ENCODE peak calls at places on chromosomes 12 and 14, in six cellular contexts. P is tibial nerve, K is cardiac muscle cell, L is OCI-LY7, T is keratinocyte, I is pancreas. O is an unnamed sample. For H3K4me1 and H3K36me3, the result is how much of the 10 kb centered on the place peaks cover.

GRCh38 chr12:129771238-129771637 is 132.6 kb downstream of the TMEM132D start:
- DNase-seq in P (no peak), K (no peak), L (no peak), T (no peak), I (no peak), O (no peak)

GRCh38 chr12:101698782-101699347 is 1.4 kb downstream of the CHPT1 start:
- DNase-seq in P (no peak), K (peak), L (peak), T (no peak), I (no peak), O (no peak)

GRCh38 chr12:122366685-122367475 is 55.6 kb downstream of the CLIP1 start:
- DNase-seq in P (peak), K (peak), L (no peak), T (peak), I (no peak), O (no peak)

GRCh38 chr14:41380017-41380416 is 226.7 kb upstream of the LRFN5 start:
- DNase-seq in P (no peak), K (no peak), L (no peak), T (no peak), I (no peak), O (no peak)

GRCh38 chr12:117165342-117165741 is 24.9 kb downstream of the FBXO21 start:
- DNase-seq in P (no peak), K (no peak), L (no peak), T (no peak), I (peak), O (no peak)

GRCh38 chr14:26204362-26204953 is 393.4 kb downstream of the NOVA1 start:
- DNase-seq in P (no peak), K (peak), L (no peak), T (no peak), I (no peak), O (no peak)

GRCh38 chr14:57847096-57847495 is 18.8 kb downstream of the SLC35F4 start:
- DNase-seq in P (no peak), K (no peak), L (no peak), T (no peak), I (no peak), O (no peak)

GRCh38 chr12:7709969-7710368 is 1.3 kb upstream of the DPPA3 start:
- DNase-seq in P (no peak), K (no peak), L (no peak), T (no peak), I (no peak), O (no peak)

GRCh38 chr12:53990311-53991076 is 5.5 kb downstream of the HOXC10 start:
- DNase-seq in P (no peak), K (no peak), L (no peak), T (no peak), I (no peak), O (no peak)

GRCh38 chr12:3336606-3337311 is 154.2 kb upstream of the PRMT8 start:
- DNase-seq in P (peak), K (peak), L (no peak), T (no peak), I (no peak), O (no peak)

GRCh38 chr12:80670214-80670613 is 37.2 kb upstream of the MYF6 start:
- DNase-seq in P (no peak), K (no peak), L (no peak), T (no peak), I (no peak), O (no peak)

GRCh38 chr12:80313184-80313583 is 130.9 kb upstream of the PTPRQ start:
- DNase-seq in P (no peak), K (peak), L (no peak), T (no peak), I (no peak), O (no peak)

GRCh38 chr14:96297000-96297399 is 41.0 kb downstream of the BDKRB1 start:
- DNase-seq in P (no peak), K (peak), L (peak), T (no peak), I (no peak), O (no peak)

GRCh38 chr12:70321182-70321581 is 44.9 kb upstream of the KCNMB4 start:
- DNase-seq in P (no peak), K (no peak), L (no peak), T (no peak), I (no peak), O (no peak)

GRCh38 chr12:132429932-132430643 is 59.9 kb upstream of the FBRSL1 start:
- DNase-seq in P (no peak), K (no peak), L (peak), T (peak), I (peak), O (no peak)

GRCh38 chr14:101462726-101463565 is 98.3 kb upstream of the DIO3 start:
- DNase-seq in P (no peak), K (no peak), L (no peak), T (no peak), I (no peak), O (no peak)

GRCh38 chr12:32264995-32265394 is 134.4 kb upstream of the FGD4 start:
- DNase-seq in P (no peak), K (peak), L (peak), T (no peak), I (no peak), O (no peak)

GRCh38 chr14:60651936-60652673 is 2.8 kb upstream of the SIX1 start:
- DNase-seq in P (no peak), K (no peak), L (no peak), T (no peak), I (no peak), O (no peak)

GRCh38 chr14:67440513-67440912 is 28.5 kb upstream of the PLEK2 start:
- DNase-seq in P (no peak), K (no peak), L (no peak), T (no peak), I (no peak), O (no peak)

GRCh38 chr14:31070431-31070830 is 44.3 kb upstream of the STRN3 start:
- DNase-seq in P (no peak), K (peak), L (no peak), T (no peak), I (no peak), O (no peak)

GRCh38 chr12:45065125-45065626 is 14.3 kb upstream of the DBX2 start:
- DNase-seq in P (no peak), K (no peak), L (no peak), T (no peak), I (no peak), O (no peak)

GRCh38 chr12:95605875-95606274 is 54.6 kb upstream of the USP44 start:
- DNase-seq in P (no peak), K (no peak), L (no peak), T (no peak), I (no peak), O (no peak)

GRCh38 chr14:105647784-105648608 is 121.6 kb downstream of the TMEM121 start:
- DNase-seq in P (no peak), K (no peak), L (no peak), T (no peak), I (no peak), O (no peak)

GRCh38 chr12:10160659-10161386 is 11.1 kb downstream of the OLR1 start:
- DNase-seq in P (no peak), K (no peak), L (no peak), T (no peak), I (no peak), O (no peak)

GRCh38 chr12:99911076-99911475 is 73.7 kb downstream of the ANKS1B start:
- DNase-seq in P (no peak), K (peak), L (no peak), T (no peak), I (no peak), O (peak)

GRCh38 chr12:114860969-114861368 is 177.0 kb upstream of the TBX3 start:
- DNase-seq in P (no peak), K (no peak), L (no peak), T (no peak), I (no peak), O (no peak)

GRCh38 chr12:52207895-52208294 is 16.1 kb upstream of the KRT80 start:
- DNase-seq in P (peak), K (peak), L (no peak), T (no peak), I (peak), O (peak)

GRCh38 chr12:64088431-64089349 is 133.4 kb downstream of the KICS2 start:
- DNase-seq in P (peak), K (peak), L (no peak), T (peak), I (peak), O (no peak)

GRCh38 chr14:65225299-65226159 is 123.2 kb upstream of the MAX start:
- DNase-seq in P (no peak), K (no peak), L (no peak), T (no peak), I (peak), O (no peak)

GRCh38 chr14:75333523-75334190 is 55.0 kb downstream of the FOS start:
- DNase-seq in P (no peak), K (no peak), L (no peak), T (no peak), I (no peak), O (no peak)

GRCh38 chr14:76268700-76269099 is 107.2 kb upstream of the ESRRB start:
- DNase-seq in P (no peak), K (no peak), L (no peak), T (no peak), I (no peak), O (no peak)

GRCh38 chr14:100117647-100118376 is 41.6 kb downstream of the DEGS2 start:
- DNase-seq in P (no peak), K (no peak), L (peak), T (no peak), I (no peak), O (no peak)

GRCh38 chr14:51604078-51604477 is 47.6 kb upstream of the FRMD6 start:
- DNase-seq in P (no peak), K (peak), L (no peak), T (no peak), I (no peak), O (no peak)
- H3K4me1 ChIP-seq in P (under half), K (under half), L (under half), T (under half), I (under half), O (under half)

GRCh38 chr12:110335481-110336045 is 54.5 kb downstream of the ATP2A2 start:
- DNase-seq in P (no peak), K (no peak), L (no peak), T (no peak), I (no peak), O (no peak)

GRCh38 chr12:110329710-110330109 is 48.7 kb downstream of the ATP2A2 start:
- DNase-seq in P (no peak), K (no peak), L (no peak), T (no peak), I (no peak), O (no peak)

GRCh38 chr12:110333201-110333600 is 52.2 kb downstream of the ATP2A2 start:
- DNase-seq in P (no peak), K (no peak), L (no peak), T (no peak), I (no peak), O (no peak)

GRCh38 chr12:110330544-110330943 is 49.5 kb downstream of the ATP2A2 start:
- DNase-seq in P (no peak), K (peak), L (no peak), T (no peak), I (no peak), O (no peak)

GRCh38 chr12:110330124-110330523 is 49.1 kb downstream of the ATP2A2 start:
- DNase-seq in P (no peak), K (no peak), L (no peak), T (no peak), I (no peak), O (no peak)
- H3K36me3 ChIP-seq in P (under half), K (half or more), L (half or more), T (half or more), I (under half), O (under half)

GRCh38 chr12:88921434-88921833 is 341.2 kb upstream of the KITLG start:
- DNase-seq in P (no peak), K (no peak), L (no peak), T (no peak), I (no peak), O (no peak)

GRCh38 chr12:88924162-88924561 is 343.9 kb upstream of the KITLG start:
- DNase-seq in P (no peak), K (no peak), L (no peak), T (no peak), I (no peak), O (no peak)

GRCh38 chr12:88923631-88924030 is 343.4 kb upstream of the KITLG start:
- DNase-seq in P (no peak), K (no peak), L (no peak), T (no peak), I (no peak), O (no peak)

GRCh38 chr12:88921890-88922532 is 341.7 kb upstream of the KITLG start:
- DNase-seq in P (no peak), K (no peak), L (no peak), T (no peak), I (no peak), O (no peak)

DNA sequence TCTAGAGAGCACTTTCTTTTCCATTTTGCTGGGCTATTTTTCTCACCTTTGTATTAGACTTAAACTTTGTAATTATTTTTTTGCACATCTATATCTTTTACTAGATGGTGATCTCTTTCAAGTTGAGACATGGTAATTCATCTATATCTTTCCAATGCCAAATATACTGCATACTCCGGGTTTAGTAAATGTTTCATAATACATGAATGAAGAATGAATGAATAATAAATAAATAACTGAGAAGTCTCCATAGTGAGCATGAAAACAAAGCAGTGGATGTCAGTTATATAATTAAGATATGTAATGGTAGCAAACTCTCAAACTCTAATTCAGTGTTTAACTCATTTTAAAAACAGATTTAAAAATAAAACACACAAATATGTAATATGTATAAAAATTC is 342.5 kb upstream of the KITLG start:
- DNase-seq in P (no peak), K (peak), L (no peak), T (no peak), I (no peak), O (no peak)
- H3K4me1 ChIP-seq in P (under half), K (under half), L (under half), T (half or more), I (under half), O (under half)

GRCh38 chr12:48824112-48824511 is 5.8 kb downstream of the CACNB3 start:
- DNase-seq in P (no peak), K (no peak), L (peak), T (no peak), I (no peak), O (no peak)
- H3K36me3 ChIP-seq in P (under half), K (under half), L (under half), T (under half), I (under half), O (under half)

DNA sequence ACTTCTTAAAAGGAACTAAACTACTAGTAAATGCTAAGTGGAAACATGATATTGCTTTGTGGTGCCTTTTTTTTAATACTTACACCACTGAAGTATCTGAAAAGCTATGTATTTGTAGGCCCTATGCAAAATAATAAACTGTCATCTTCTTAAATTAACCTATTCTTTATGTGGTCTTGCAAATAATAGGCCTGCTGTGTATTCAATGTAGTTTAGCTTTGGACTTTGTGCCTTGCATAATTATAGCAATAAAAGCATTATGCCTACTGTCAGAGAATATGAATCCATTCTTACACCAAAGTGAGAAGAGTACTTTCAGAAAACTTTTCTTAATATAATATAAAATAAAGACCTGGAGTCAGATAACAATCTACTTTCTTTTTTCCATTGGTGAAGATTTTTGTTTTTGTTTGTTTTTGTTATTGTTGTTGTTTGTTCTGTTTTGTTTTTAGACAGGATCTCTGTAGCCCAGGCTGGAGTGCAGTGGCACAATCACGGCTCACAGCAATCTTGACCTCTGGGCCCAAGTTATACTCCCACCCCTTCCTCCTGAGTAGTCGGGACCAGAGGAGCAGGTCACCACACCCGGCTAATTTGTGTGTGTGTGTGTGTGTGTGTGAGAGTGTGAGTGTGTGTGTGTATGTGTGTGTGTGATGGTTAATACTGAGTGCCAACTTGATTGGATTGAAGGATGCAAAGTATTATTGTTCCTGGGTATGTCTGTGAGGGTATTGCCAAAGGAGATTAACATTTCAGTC is 213.8 kb downstream of the SLC6A15 start:
- DNase-seq in P (no peak), K (no peak), L (no peak), T (no peak), I (no peak), O (no peak)
- H3K4me1 ChIP-seq in P (under half), K (under half), L (under half), T (under half), I (under half), O (under half)

GRCh38 chr14:103257211-103257962 is 76.7 kb upstream of the EIF5 start:
- DNase-seq in P (no peak), K (no peak), L (no peak), T (peak), I (no peak), O (no peak)
- H3K36me3 ChIP-seq in P (under half), K (under half), L (under half), T (under half), I (under half), O (under half)

GRCh38 chr14:69938751-69939150 is 59.5 kb downstream of the SMOC1 start:
- DNase-seq in P (no peak), K (no peak), L (no peak), T (no peak), I (no peak), O (no peak)

GRCh38 chr14:69941768-69942742 is 62.8 kb downstream of the SMOC1 start:
- DNase-seq in P (no peak), K (no peak), L (no peak), T (no peak), I (no peak), O (no peak)

GRCh38 chr14:69945905-69946304 is 66.7 kb downstream of the SMOC1 start:
- DNase-seq in P (no peak), K (peak), L (no peak), T (no peak), I (no peak), O (no peak)

GRCh38 chr14:69945347-69945746 is 66.1 kb downstream of the SMOC1 start:
- DNase-seq in P (no peak), K (no peak), L (no peak), T (no peak), I (no peak), O (no peak)

DNA sequence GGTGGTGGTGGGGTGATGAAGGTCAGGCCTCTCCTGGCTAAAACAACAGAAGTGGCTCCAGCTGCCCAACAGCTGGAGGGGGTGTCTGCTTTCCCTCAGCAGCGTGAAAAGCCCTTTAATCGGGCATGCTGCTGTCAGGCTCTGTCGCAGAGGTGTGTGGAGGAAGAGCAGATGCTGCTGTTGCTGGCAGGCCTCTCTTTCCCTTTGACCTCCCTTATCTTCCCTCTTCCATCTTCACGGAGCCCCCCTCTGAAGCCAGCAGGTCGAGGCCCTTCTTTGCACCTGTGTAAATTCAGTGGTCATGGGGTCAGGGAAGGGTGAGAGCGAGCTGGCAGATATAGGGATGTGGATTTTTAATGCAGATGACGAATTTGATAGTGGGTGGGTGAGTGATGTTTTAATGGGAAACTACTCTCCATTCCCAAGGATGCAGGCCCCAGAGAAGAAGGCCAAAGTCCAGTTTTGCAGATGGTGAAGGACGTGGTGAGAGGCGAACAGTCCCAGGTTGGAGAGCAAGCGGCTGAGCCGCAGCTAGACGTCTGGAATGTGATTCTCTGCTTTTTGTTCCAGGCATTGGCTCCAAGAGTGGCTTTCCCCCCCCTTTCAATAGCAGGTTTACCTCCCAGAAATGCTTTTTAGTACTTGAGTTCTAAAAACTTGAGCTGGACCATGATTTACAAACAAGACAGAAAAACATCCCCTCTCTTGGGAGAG is 64.0 kb downstream of the SMOC1 start:
- DNase-seq in P (no peak), K (no peak), L (no peak), T (no peak), I (peak), O (no peak)
- H3K4me1 ChIP-seq in P (under half), K (under half), L (under half), T (under half), I (under half), O (under half)

GRCh38 chr14:103337794-103338193 is 3.8 kb downstream of the EIF5 start:
- DNase-seq in P (no peak), K (no peak), L (no peak), T (no peak), I (no peak), O (no peak)

GRCh38 chr14:103334644-103335603 is 887 bp downstream of the EIF5 start:
- DNase-seq in P (peak), K (peak), L (peak), T (no peak), I (peak), O (peak)

GRCh38 chr14:103339561-103339960 is 5.5 kb downstream of the EIF5 start:
- DNase-seq in P (no peak), K (no peak), L (no peak), T (no peak), I (no peak), O (no peak)

GRCh38 chr14:103333754-103334643 is at the start of gene EIF5:
- DNase-seq in P (peak), K (peak), L (peak), T (peak), I (peak), O (peak)

DNA sequence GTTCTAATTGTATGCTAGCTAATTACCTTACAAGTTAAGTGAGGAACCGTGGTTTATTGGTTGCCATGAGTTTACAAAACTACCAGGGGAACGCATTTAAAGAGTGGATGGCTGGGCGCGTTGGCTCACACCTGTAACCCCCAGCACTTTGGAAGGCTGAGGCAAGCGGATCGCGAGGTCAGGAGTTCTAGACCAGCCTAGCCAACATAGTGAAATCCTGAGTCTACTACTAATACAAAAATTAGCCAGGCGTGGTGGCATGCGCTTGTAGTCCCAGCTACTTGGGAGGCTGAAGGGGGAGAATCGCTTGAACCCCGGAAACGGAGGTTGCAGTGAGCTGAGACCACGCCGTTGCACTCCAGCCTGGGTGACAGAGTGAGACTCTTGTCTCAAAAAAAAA is 2.2 kb downstream of the EIF5 start:
- DNase-seq in P (no peak), K (no peak), L (no peak), T (no peak), I (no peak), O (no peak)
- H3K36me3 ChIP-seq in P (under half), K (half or more), L (half or more), T (half or more), I (under half), O (under half)

GRCh38 chr14:59482120-59482434 is 2.1 kb downstream of the L3HYPDH start:
- DNase-seq in P (no peak), K (no peak), L (no peak), T (no peak), I (no peak), O (no peak)
- H3K4me1 ChIP-seq in P (under half), K (under half), L (under half), T (under half), I (under half), O (under half)